ENCODE peak calls at places on chromosome 2, in ten cellular contexts. P is cardiac muscle cell, I is spleen, R is uterus, Z is K562, S is psoas muscle, K is A549, O is HCT116, J is suprapubic skin, N is pancreas. V is an unnamed sample. For H3K4me1, the result is how much of the 10 kb centered on the place peaks cover.

GRCh38 chr2:227020416-227020815 is 143.6 kb downstream of the COL4A4 start:
- DNase-seq in I (no peak), R (no peak), K (no peak), O (no peak), J (no peak), Z (no peak), N (no peak), P (no peak), S (no peak), V (no peak)

GRCh38 chr2:66084948-66085590 is 349.9 kb upstream of the MEIS1 start:
- DNase-seq in J (no peak), R (no peak), I (no peak), Z (no peak), O (no peak), K (no peak), N (no peak), P (no peak), S (no peak), V (no peak)

GRCh38 chr2:23509071-23509470 is 124.1 kb downstream of the KLHL29 start:
- DNase-seq in R (no peak), I (no peak), O (no peak), S (no peak), N (no peak), J (no peak), K (no peak), Z (no peak), P (no peak), V (no peak)

GRCh38 chr2:5981241-5982055 is 289.3 kb downstream of the SOX11 start:
- DNase-seq in R (no peak), Z (no peak), K (no peak), N (no peak), J (no peak), O (no peak), P (peak), S (no peak), I (no peak), V (no peak)

GRCh38 chr2:20136149-20136548 is 84.7 kb upstream of the LAPTM4A start:
- DNase-seq in N (no peak), K (no peak), R (no peak), S (no peak), I (no peak), Z (no peak), O (no peak), P (no peak), J (no peak), V (no peak)

GRCh38 chr2:16012626-16013501 is 72.5 kb downstream of the MYCN start:
- DNase-seq in N (no peak), I (no peak), O (no peak), R (no peak), P (no peak), S (no peak), Z (no peak), K (no peak), J (no peak), V (peak)

GRCh38 chr2:218733615-218734021 is 23.0 kb downstream of the TTLL4 start:
- DNase-seq in P (no peak), J (no peak), K (peak), S (no peak), R (no peak), N (peak), Z (no peak), O (no peak), I (no peak), V (peak)

GRCh38 chr2:96174251-96175144 is 29.3 kb upstream of the DUSP2 start:
- DNase-seq in K (peak), P (peak), Z (peak), O (peak), I (peak), N (peak), S (peak), R (peak), J (no peak), V (peak)

GRCh38 chr2:207792244-207792785 is 22.6 kb upstream of the FZD5 start:
- DNase-seq in P (no peak), R (no peak), J (no peak), N (no peak), S (no peak), Z (peak), O (peak), I (no peak), K (peak), V (no peak)

GRCh38 chr2:27379840-27380625 is 501 bp downstream of the ZNF513 start:
- DNase-seq in R (peak), K (no peak), P (no peak), I (no peak), O (no peak), S (peak), Z (peak), J (peak), N (peak), V (peak)

GRCh38 chr2:47269316-47270232 is 114.5 kb upstream of the STPG4 start:
- DNase-seq in S (peak), Z (peak), O (peak), R (peak), N (no peak), K (peak), J (peak), I (no peak), P (no peak), V (peak)

GRCh38 chr2:240024766-240025165 is 376 bp downstream of the NDUFA10 start:
- DNase-seq in J (no peak), S (no peak), N (peak), R (no peak), P (peak), Z (no peak), K (peak), O (no peak), I (no peak), V (peak)

GRCh38 chr2:199607914-199608313 is 150.2 kb upstream of the SATB2 start:
- DNase-seq in R (no peak), P (no peak), J (no peak), I (no peak), S (no peak), N (no peak), Z (no peak), O (no peak), K (no peak), V (no peak)

GRCh38 chr2:64654993-64655666 is 1.4 kb upstream of the SERTAD2 start:
- DNase-seq in Z (no peak), I (no peak), O (no peak), S (no peak), K (peak), R (no peak), P (no peak), J (no peak), N (no peak), V (no peak)

GRCh38 chr2:178473931-178474330 is 4.5 kb downstream of the FKBP7 start:
- DNase-seq in Z (no peak), K (no peak), J (no peak), O (no peak), P (no peak), I (no peak), N (no peak), R (no peak), S (no peak), V (no peak)

GRCh38 chr2:136381722-136382633 is 264.0 kb upstream of the CXCR4 start:
- DNase-seq in O (no peak), J (no peak), P (no peak), I (peak), R (no peak), K (no peak), Z (no peak), S (no peak), N (peak), V (peak)

GRCh38 chr2:240439698-240440151 is 4.3 kb downstream of the GPC1 start:
- DNase-seq in P (no peak), I (peak), Z (no peak), O (no peak), S (peak), K (no peak), R (no peak), N (no peak), J (peak), V (no peak)

GRCh38 chr2:222756951-222757645 is 85.6 kb downstream of the MOGAT1 start:
- DNase-seq in I (no peak), R (no peak), S (no peak), O (peak), N (no peak), P (no peak), K (peak), J (no peak), Z (no peak), V (no peak)

GRCh38 chr2:29247336-29247914 is 132.2 kb downstream of the CLIP4 start:
- DNase-seq in R (no peak), J (no peak), Z (no peak), N (no peak), O (no peak), I (no peak), P (no peak), S (no peak), K (no peak), V (peak)

GRCh38 chr2:164620873-164621760 is at the start of gene GRB14:
- DNase-seq in R (no peak), S (peak), N (peak), I (peak), Z (no peak), K (peak), O (peak), P (peak), J (peak), V (peak)

GRCh38 chr2:221780281-221780688 is 208.2 kb upstream of the EPHA4 start:
- DNase-seq in I (no peak), N (no peak), K (no peak), O (no peak), Z (no peak), P (no peak), S (no peak), R (no peak), J (no peak), V (no peak)

GRCh38 chr2:54773838-54774237 is 50.4 kb downstream of the EML6 start:
- DNase-seq in R (no peak), P (no peak), O (peak), I (no peak), J (no peak), K (no peak), Z (peak), S (no peak), N (no peak), V (no peak)
- TF ChIP-seq CTCF in R (no peak), P (peak), O (no peak), I (no peak), J (no peak), K (no peak), Z (peak), S (no peak), N (no peak), V (no peak)

DNA sequence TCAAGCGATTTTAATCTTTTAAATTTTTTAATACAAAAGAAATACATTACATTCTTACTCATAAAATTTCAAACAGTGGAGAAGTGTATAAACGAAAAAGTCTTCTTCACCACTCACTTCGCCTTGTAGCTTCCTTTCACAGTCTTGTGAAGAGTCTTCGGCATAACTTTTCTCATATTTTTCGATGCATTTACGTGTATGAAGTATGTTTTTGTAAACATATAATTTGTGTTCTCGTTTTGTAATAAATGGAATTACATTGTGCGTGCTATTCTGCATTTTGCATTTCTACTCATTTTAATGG is 1.1 kb downstream of the SP140L start:
- DNase-seq in N (no peak), P (no peak), S (no peak), O (no peak), I (no peak), R (no peak), Z (no peak), J (no peak), K (no peak), V (no peak)
- H3K4me1 ChIP-seq in N (under half), P (under half), S (under half), O (under half), I (under half), R (under half), Z (under half), J (under half), K (under half), V (under half)

DNA sequence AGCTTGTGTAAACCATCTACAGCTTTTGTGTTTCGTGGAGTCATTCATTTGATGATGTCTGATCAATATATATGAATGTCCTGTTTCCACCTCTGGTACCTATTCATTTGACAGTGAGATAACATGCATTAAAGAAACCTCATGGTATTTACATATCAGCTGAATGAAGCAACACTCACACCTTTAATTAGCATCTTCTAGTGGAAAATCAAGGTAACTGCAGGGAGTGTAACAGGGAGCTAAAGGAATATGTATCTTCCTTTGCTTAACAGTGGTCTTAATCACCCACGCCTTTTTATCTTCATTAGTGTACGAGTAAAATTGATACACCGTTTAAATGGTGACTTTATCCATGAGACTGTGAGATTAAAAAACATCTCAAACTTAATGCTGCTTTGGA is 15.6 kb downstream of the SLC39A10 start:
- DNase-seq in J (no peak), K (no peak), N (no peak), P (no peak), O (no peak), I (no peak), S (no peak), Z (peak), R (no peak), V (no peak)
- TF ChIP-seq CTCF in J (no peak), K (no peak), N (no peak), P (no peak), O (peak), I (no peak), S (no peak), Z (no peak), R (no peak), V (no peak)

DNA sequence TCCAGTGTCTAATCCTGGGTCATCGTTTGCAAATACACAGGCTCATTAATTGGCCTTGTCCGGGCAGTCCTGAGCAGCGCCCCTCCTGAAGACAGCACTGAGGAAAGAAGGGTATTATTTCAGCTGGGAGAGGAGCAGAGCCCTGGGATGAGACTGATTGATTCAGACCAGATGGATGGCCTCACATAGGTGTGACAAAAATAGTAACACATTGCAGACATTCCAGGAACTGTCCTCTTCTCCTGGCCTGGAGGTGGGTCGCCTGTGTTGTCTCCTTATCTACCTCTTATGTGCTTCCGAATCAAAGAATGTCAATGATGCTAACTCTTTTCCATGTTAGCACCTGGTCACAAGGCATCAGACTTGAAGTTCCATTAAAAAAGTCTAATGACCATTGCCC is 45.9 kb downstream of the ZEB2 start:
- DNase-seq in J (no peak), R (no peak), N (no peak), O (no peak), K (no peak), I (no peak), P (no peak), Z (no peak), S (no peak), V (no peak)
- H3K4me1 ChIP-seq in J (under half), R (under half), N (under half), O (under half), K (under half), I (half or more), P (half or more), Z (under half), S (under half), V (under half)

GRCh38 chr2:216516730-216517350 is 18.2 kb downstream of the RPL37A start:
- DNase-seq in O (peak), N (no peak), R (no peak), I (no peak), P (peak), S (no peak), J (no peak), Z (peak), K (peak), V (no peak)
- TF ChIP-seq CTCF in O (peak), N (peak), R (peak), I (peak), P (peak), S (peak), J (peak), Z (peak), K (peak), V (peak)

DNA sequence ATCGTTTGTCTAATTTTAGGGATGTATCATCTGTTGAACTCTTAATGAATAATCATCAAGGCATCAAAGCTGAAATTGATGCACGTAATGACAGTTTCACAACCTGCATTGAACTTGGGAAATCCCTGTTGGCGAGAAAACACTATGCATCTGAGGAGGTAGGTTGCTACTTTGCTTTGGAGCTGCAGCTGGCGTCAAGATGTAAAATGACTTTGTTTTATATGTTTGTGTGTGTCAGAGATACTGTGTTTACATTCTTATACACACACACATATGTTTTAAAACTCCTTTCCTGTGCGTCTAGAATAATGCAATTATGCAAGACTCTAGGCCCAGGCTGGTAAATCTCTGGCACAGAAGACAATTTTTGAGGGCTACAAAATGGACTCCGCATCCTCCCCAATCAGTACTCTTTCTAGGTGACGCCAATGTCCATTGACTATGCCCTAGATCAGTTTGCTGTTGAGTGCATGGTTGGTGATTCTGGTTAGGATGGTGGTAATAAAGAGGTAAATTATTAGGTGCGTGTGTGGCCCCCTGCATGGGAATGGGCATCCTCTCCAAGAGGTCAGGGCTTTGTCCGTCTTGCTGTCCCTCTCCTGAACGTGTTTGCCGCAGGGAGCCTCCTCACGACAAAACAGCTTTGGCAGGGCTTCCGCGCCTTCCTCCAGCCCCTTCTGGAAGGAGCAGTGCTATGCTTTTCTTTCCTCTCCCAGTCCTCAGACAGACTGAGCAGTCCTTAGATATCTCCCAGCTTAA is 68.2 kb upstream of the EML6 start:
- DNase-seq in P (no peak), Z (no peak), N (no peak), I (no peak), S (no peak), J (no peak), K (no peak), O (no peak), R (no peak), V (no peak)
- H3K4me1 ChIP-seq in P (under half), Z (under half), N (under half), I (under half), S (under half), J (under half), K (under half), O (under half), R (under half), V (under half)

GRCh38 chr2:120561393-120562035 is 174.2 kb upstream of the GLI2 start:
- DNase-seq in P (no peak), Z (no peak), R (no peak), I (no peak), O (no peak), K (no peak), J (no peak), S (no peak), N (no peak), V (no peak)
- TF ChIP-seq CTCF in P (no peak), Z (no peak), R (no peak), I (no peak), O (no peak), K (no peak), J (no peak), S (no peak), N (no peak), V (no peak)

GRCh38 chr2:167292430-167293171 is 404.3 kb downstream of the XIRP2 start:
- DNase-seq in R (peak), J (peak), S (peak), O (peak), Z (peak), N (peak), I (peak), P (peak), K (peak), V (peak)

GRCh38 chr2:167294031-167294774 is 405.9 kb downstream of the XIRP2 start:
- DNase-seq in R (no peak), S (peak), O (no peak), P (peak), K (no peak), N (no peak), I (peak), J (no peak), Z (no peak), V (no peak)

GRCh38 chr2:167294775-167295140 is 406.5 kb downstream of the XIRP2 start:
- DNase-seq in Z (no peak), J (no peak), R (no peak), S (no peak), K (no peak), I (no peak), N (no peak), P (no peak), O (no peak), V (no peak)

GRCh38 chr2:167289651-167290410 is 401.6 kb downstream of the XIRP2 start:
- DNase-seq in N (no peak), Z (no peak), R (no peak), S (no peak), O (no peak), P (no peak), J (no peak), I (no peak), K (no peak), V (no peak)

GRCh38 chr2:167293172-167293781 is 405.0 kb downstream of the XIRP2 start:
- DNase-seq in I (no peak), P (peak), K (no peak), S (peak), O (no peak), N (peak), Z (no peak), J (peak), R (peak), V (no peak)
- H3K4me1 ChIP-seq in I (under half), P (under half), K (under half), S (under half), O (under half), N (under half), Z (under half), J (under half), R (under half), V (under half)

DNA sequence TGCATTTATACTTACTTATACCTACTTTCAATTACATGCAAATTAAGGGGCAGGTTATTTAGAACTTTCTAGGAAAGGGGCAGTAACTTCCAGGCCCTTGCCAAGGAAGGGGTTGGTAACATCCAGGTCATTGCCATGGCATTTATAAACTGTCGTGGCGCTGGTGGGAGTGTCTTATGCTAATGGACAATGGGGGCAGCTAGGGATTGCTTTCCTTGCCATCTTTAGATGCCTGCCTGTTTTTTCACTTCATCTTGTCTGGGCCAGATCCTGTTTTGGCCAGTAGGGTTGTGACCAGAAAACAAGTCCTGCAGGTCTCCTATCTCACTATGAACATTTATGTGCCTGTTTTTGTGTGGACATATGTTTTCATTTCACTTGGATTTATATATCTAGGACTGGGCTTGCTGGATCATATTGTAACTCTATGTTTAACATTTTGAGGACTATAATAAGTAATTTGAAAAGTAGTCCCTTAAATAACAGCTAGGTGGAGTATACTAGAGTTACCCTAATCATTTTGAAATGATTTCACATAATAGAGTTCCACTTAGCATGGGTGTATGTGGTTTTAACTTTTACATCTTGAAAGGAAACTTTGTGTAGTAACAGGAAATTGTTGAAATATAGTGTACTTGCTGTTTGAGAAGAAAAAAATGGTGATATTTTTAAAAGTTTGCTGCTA is 56.1 kb downstream of the LCLAT1 start:
- DNase-seq in J (no peak), R (no peak), Z (no peak), O (no peak), S (no peak), P (no peak), I (no peak), N (no peak), K (no peak), V (no peak)
- TF ChIP-seq CTCF in J (no peak), R (no peak), Z (peak), O (peak), S (no peak), P (peak), I (no peak), N (no peak), K (peak), V (peak)

V was measured in Peyer's patch.